ENCODE peak calls at places on chromosomes 5 and 9, in eight cellular contexts. G is WERI-Rb-1; Y is cardiac muscle cell; C is astrocyte; H is CD8-positive, alpha-beta T cell; M is stomach; V is right atrium auricular region; I is CD4-positive, alpha-beta memory T cell. K is an unnamed sample. For H3K9me3 and H3K36me3, the result is how much of the 10 kb centered on the place peaks cover.

GRCh38 chr9:35907732-35908483 is 1.4 kb upstream of the SPAAR start:
- DNase-seq in G (peak), Y (peak), C (peak), H (no peak), M (peak), V (peak), I (no peak), K (peak)

GRCh38 chr9:38024036-38024681 is 44.9 kb downstream of the SHB start:
- DNase-seq in G (no peak), Y (peak), C (peak), H (no peak), M (no peak), V (no peak), I (no peak), K (peak)

GRCh38 chr5:146218163-146218562 is 14.8 kb downstream of the RBM27 start:
- DNase-seq in G (no peak), Y (no peak), C (no peak), H (no peak), M (no peak), V (no peak), I (no peak), K (no peak)

GRCh38 chr5:68189613-68190012 is 25.9 kb upstream of the PIK3R1 start:
- DNase-seq in G (no peak), Y (no peak), C (no peak), H (no peak), M (no peak), V (no peak), I (no peak), K (no peak)

GRCh38 chr5:154117050-154117449 is 73.5 kb upstream of the GALNT10 start:
- DNase-seq in G (no peak), Y (no peak), C (no peak), H (no peak), M (no peak), V (no peak), I (no peak), K (no peak)

GRCh38 chr5:172411423-172412111 is 42.8 kb downstream of the SH3PXD2B start:
- DNase-seq in G (no peak), Y (peak), C (no peak), H (no peak), M (no peak), V (no peak), I (no peak), K (no peak)

GRCh38 chr5:86460519-86460918 is 157.2 kb upstream of the COX7C start:
- DNase-seq in G (no peak), Y (no peak), C (no peak), H (no peak), M (no peak), V (no peak), I (no peak), K (no peak)

GRCh38 chr9:4970970-4971641 is 14.0 kb upstream of the JAK2 start:
- DNase-seq in G (no peak), Y (no peak), C (no peak), H (peak), M (peak), V (no peak), I (peak), K (no peak)

GRCh38 chr9:115671236-115671770 is 482.3 kb upstream of the PAPPA start:
- DNase-seq in G (no peak), Y (no peak), C (no peak), H (no peak), M (no peak), V (no peak), I (no peak), K (no peak)

GRCh38 chr9:93682155-93682968 is 106.0 kb downstream of the PHF2 start:
- DNase-seq in G (peak), Y (peak), C (no peak), H (peak), M (peak), V (peak), I (peak), K (peak)

GRCh38 chr5:135697959-135698345 is 119.2 kb upstream of the CXCL14 start:
- DNase-seq in G (no peak), Y (no peak), C (no peak), H (no peak), M (no peak), V (peak), I (no peak), K (no peak)

GRCh38 chr5:133441166-133441815 is 171.1 kb downstream of the FSTL4 start:
- DNase-seq in G (no peak), Y (no peak), C (no peak), H (no peak), M (no peak), V (no peak), I (no peak), K (no peak)

GRCh38 chr5:399296-400281 is 43.4 kb upstream of the EXOC3 start:
- DNase-seq in G (peak), Y (peak), C (peak), H (peak), M (peak), V (peak), I (no peak), K (peak)

GRCh38 chr9:18605763-18606162 is 131.8 kb downstream of the ADAMTSL1 start:
- DNase-seq in G (no peak), Y (peak), C (no peak), H (no peak), M (peak), V (no peak), I (no peak), K (peak)

GRCh38 chr9:78021692-78022091 is 9.9 kb downstream of the GNAQ start:
- DNase-seq in G (no peak), Y (peak), C (no peak), H (no peak), M (peak), V (no peak), I (no peak), K (no peak)

GRCh38 chr9:1083325-1083913 is 33.3 kb downstream of the DMRT2 start:
- DNase-seq in G (no peak), Y (peak), C (no peak), H (no peak), M (no peak), V (no peak), I (no peak), K (peak)

DNA sequence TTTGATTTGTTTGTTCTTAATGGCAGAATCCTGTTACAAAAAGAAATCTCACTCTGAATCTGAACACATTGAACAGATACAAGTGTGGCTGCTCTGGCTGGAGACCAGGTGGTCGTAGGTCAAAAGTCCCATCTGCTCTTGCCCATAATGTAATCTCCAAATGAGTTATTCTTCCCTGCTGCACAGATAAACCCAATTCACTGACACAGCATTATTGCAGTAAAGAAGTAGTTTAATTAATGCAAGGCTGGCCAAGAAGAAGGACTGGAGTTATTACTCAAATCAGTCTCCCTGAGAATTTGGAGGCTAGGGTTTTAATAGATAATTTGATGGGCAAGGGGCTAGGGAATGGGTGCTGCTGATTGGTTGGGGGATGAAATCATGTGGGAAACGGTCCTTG is 52.6 kb downstream of the PUM3 start:
- DNase-seq in G (no peak), Y (no peak), C (no peak), H (no peak), M (no peak), V (no peak), I (no peak), K (no peak)
- H3K9me3 ChIP-seq in G (under half), Y (under half), C (under half), H (under half), M (under half), V (under half), I (under half), K (under half)

DNA sequence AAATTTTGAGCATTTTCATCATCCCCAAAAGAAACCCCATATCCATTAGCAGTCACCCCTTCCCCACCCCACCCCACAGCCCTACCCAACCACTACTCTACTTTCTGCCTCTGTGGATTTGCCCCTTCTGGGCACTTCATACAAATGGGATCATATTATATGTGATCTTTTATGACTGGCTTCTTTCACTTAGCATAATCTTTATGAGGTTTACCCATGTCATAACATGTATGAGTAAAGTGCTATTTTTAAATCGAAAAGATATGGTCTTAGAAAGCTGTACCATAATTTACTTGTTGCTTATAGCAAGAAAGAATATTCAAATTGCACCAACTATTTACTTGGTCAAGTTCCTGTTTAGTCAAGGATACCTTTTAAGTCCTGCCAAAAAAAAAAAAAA is 12.7 kb downstream of the ELP1 start:
- DNase-seq in G (no peak), Y (no peak), C (no peak), H (no peak), M (no peak), V (no peak), I (no peak), K (no peak)
- H3K36me3 ChIP-seq in G (half or more), Y (half or more), C (under half), H (under half), M (half or more), V (half or more), I (half or more), K (under half)

GRCh38 chr9:2307480-2307879 is 292.3 kb downstream of the SMARCA2 start:
- DNase-seq in G (no peak), Y (peak), C (no peak), H (no peak), M (no peak), V (no peak), I (no peak), K (no peak)
- H3K9me3 ChIP-seq in G (under half), Y (under half), C (under half), H (under half), M (under half), V (under half), I (under half), K (under half)

DNA sequence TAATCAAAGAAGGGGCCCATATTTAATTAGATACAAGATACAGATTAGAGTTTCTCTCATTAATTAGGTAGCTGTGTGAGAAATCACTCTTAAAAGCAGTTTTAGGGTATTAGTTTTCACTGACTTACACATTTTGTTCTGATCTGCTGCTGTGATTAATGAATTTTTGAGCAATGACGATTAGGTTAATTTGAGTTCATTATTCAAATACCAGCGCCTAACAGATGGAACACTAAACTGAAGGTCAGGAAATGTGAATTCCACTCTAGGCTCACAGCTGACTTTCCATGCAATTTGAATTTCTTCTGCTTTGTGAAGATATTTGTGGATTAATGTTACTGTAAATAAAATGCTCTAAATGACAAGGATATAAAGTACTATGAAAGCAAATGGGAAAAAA is 380.6 kb downstream of the ADGRV1 start:
- DNase-seq in G (no peak), Y (no peak), C (peak), H (no peak), M (no peak), V (no peak), I (no peak), K (no peak)
- H3K36me3 ChIP-seq in G (under half), Y (under half), C (under half), H (under half), M (under half), V (under half), I (under half), K (under half)

GRCh38 chr5:3050863-3051262 is 299.4 kb upstream of the IRX2 start:
- DNase-seq in G (no peak), Y (no peak), C (no peak), H (no peak), M (no peak), V (no peak), I (no peak), K (no peak)

GRCh38 chr5:3043600-3043999 is 292.1 kb upstream of the IRX2 start:
- DNase-seq in G (no peak), Y (no peak), C (no peak), H (no peak), M (no peak), V (no peak), I (no peak), K (no peak)

GRCh38 chr5:3051400-3051799 is 299.9 kb upstream of the IRX2 start:
- DNase-seq in G (no peak), Y (no peak), C (no peak), H (no peak), M (no peak), V (no peak), I (no peak), K (no peak)

GRCh38 chr5:3049261-3049660 is 297.8 kb upstream of the IRX2 start:
- DNase-seq in G (no peak), Y (no peak), C (no peak), H (no peak), M (no peak), V (no peak), I (no peak), K (no peak)

GRCh38 chr5:3047212-3047774 is 295.8 kb upstream of the IRX2 start:
- DNase-seq in G (no peak), Y (no peak), C (no peak), H (no peak), M (no peak), V (no peak), I (no peak), K (no peak)
- H3K9me3 ChIP-seq in G (under half), Y (under half), C (under half), H (under half), M (under half), V (under half), I (under half), K (under half)

K was measured in MG63.